ENCODE peak calls at places on chromosomes 16 and 17, in ten cellular contexts. M is anterior cingulate cortex; C is H9; S is adipocyte; X is left lung; Z is SJSA1; U is stimulated activated CD4-positive, alpha-beta T cell treated with anti-CD3 and anti-CD28 coated beads, Interleukin-4, amount 100 ng/mL, for 24 hours; J is activated CD8-positive, alpha-beta memory T cell treated with anti-CD3 and anti-CD28 coated beads for 1 hour; W is COLO829; H is caudate nucleus. D is an unnamed sample.

GRCh38 chr17:48542956-48543853 is 1.7 kb downstream of the HOXB2 start:
- DNase-seq in Z (peak; percentile 74), M (no peak), S (peak; percentile 13), X (peak; percentile 74), W (no peak), U (peak; percentile 55), C (peak; percentile 79), H (no peak), J (no peak), D (peak; percentile 64)

GRCh38 chr16:19153876-19154275 is 14.2 kb upstream of the SYT17 start:
- DNase-seq in H (no peak), C (no peak), U (peak; percentile 12), Z (no peak), X (no peak), S (no peak), M (no peak), J (no peak), W (peak; percentile 56), D (no peak)

GRCh38 chr17:52648995-52649394 is 490.5 kb upstream of the CA10 start:
- DNase-seq in J (no peak), U (no peak), S (no peak), C (no peak), M (no peak), X (no peak), Z (no peak), H (no peak), W (no peak), D (no peak)

GRCh38 chr17:82424001-82424862 is 5.8 kb upstream of the OGFOD3 start:
- DNase-seq in W (no peak), H (no peak), C (peak; percentile 69), S (peak; percentile 57), J (peak; percentile 38), M (no peak), Z (peak; percentile 59), X (no peak), U (peak; percentile 60), D (no peak)

GRCh38 chr16:77738706-77739105 is 16.4 kb downstream of the NUDT7 start:
- DNase-seq in C (no peak), J (no peak), W (no peak), M (no peak), H (no peak), U (no peak), S (no peak), Z (no peak), X (no peak), D (no peak)

GRCh38 chr17:2797632-2798031 is 1.4 kb downstream of the RAP1GAP2 start:
- DNase-seq in H (no peak), J (no peak), S (no peak), X (peak; percentile 50), Z (no peak), M (no peak), U (no peak), C (no peak), W (no peak), D (no peak)

GRCh38 chr17:73722163-73722562 is 77.9 kb upstream of the SDK2 start:
- DNase-seq in H (no peak), X (no peak), J (peak; percentile 2), C (no peak), U (peak; percentile 12), Z (no peak), S (no peak), M (no peak), W (no peak), D (no peak)

GRCh38 chr17:3526971-3527370 is 30.6 kb downstream of the TRPV3 start:
- DNase-seq in C (no peak), H (no peak), X (no peak), Z (no peak), J (no peak), S (no peak), U (no peak), M (no peak), W (no peak), D (peak; percentile 17)

GRCh38 chr16:22065252-22065651 is 27.1 kb upstream of the VWA3A start:
- DNase-seq in U (no peak), J (no peak), X (no peak), C (no peak), H (no peak), Z (no peak), S (no peak), W (no peak), M (no peak), D (no peak)

GRCh38 chr17:32495347-32496253 is 8.8 kb downstream of the CDK5R1 start:
- DNase-seq in H (no peak), C (no peak), W (no peak), S (no peak), M (no peak), U (no peak), J (no peak), X (peak; percentile 83), Z (no peak), D (peak; percentile 69)

GRCh38 chr17:16286947-16287562 is 66.2 kb downstream of the CENPV start:
- DNase-seq in J (no peak), Z (peak; percentile 58), M (no peak), U (no peak), S (peak; percentile 56), H (no peak), W (no peak), C (peak; percentile 37), X (no peak), D (no peak)